ENCODE peak calls at places on chromosome 12, in eight cellular contexts. P is tibial artery, Y is cardiac muscle cell, E is stomach, J is astrocyte of the spinal cord, M is iris pigment epithelial cell, Z is thoracic aorta, G is ureter. Q is an unnamed sample.

GRCh38 chr12:2912216-2912575 is 21.5 kb downstream of the TULP3 start:
- DNase-seq in P (no peak), Y (no peak), E (no peak), J (no peak), M (no peak), Z (no peak), G (no peak), Q (no peak)

GRCh38 chr12:120661432-120661831 is 21.0 kb downstream of the CABP1 start:
- DNase-seq in P (no peak), Y (no peak), E (no peak), J (no peak), M (no peak), Z (no peak), G (no peak), Q (no peak)

GRCh38 chr12:46187023-46187422 is 81.8 kb downstream of the SLC38A1 start:
- DNase-seq in P (no peak), Y (peak; percentile 88), E (no peak), J (peak; percentile 91), M (peak; percentile 91), Z (no peak), G (peak; percentile 63), Q (no peak)

GRCh38 chr12:92987846-92988621 is 58.9 kb upstream of the EEA1 start:
- DNase-seq in P (peak; percentile 65), Y (no peak), E (no peak), J (no peak), M (no peak), Z (no peak), G (peak; percentile 44), Q (no peak)

GRCh38 chr12:108854453-108855283 is 2.7 kb downstream of the SSH1 start:
- DNase-seq in P (peak; percentile 85), Y (peak; percentile 94), E (no peak), J (peak; percentile 98), M (peak; percentile 99), Z (peak; percentile 66), G (no peak), Q (no peak)

GRCh38 chr12:19005257-19005801 is 124.2 kb upstream of the PLEKHA5 start:
- DNase-seq in P (no peak), Y (no peak), E (no peak), J (no peak), M (no peak), Z (no peak), G (no peak), Q (no peak)

GRCh38 chr12:27732281-27732680 is 21.6 kb downstream of the MRPS35 start:
- DNase-seq in P (no peak), Y (no peak), E (peak; percentile 32), J (no peak), M (no peak), Z (no peak), G (no peak), Q (no peak)

GRCh38 chr12:76878045-76878898 is 547 bp downstream of the CSRP2 start:
- DNase-seq in P (peak; percentile 71), Y (peak; percentile 24), E (no peak), J (peak; percentile 30), M (no peak), Z (no peak), G (peak; percentile 45), Q (no peak)

GRCh38 chr12:3523058-3523457 is 32.1 kb downstream of the PRMT8 start:
- DNase-seq in P (no peak), Y (no peak), E (no peak), J (no peak), M (no peak), Z (no peak), G (no peak), Q (no peak)

GRCh38 chr12:115774148-115774905 is 503.2 kb downstream of the MED13L start:
- DNase-seq in P (no peak), Y (no peak), E (no peak), J (no peak), M (no peak), Z (no peak), G (no peak), Q (no peak)

GRCh38 chr12:21992823-21993222 is 51.6 kb upstream of the ABCC9 start:
- DNase-seq in P (no peak), Y (peak; percentile 18), E (no peak), J (no peak), M (no peak), Z (no peak), G (no peak), Q (no peak)

Q was measured in cortex of kidney.